ENCODE peak calls at places on chromosomes 6 and 20, in six cellular contexts. C, A, I, W, J and N are unnamed samples.
A peak's percentile ranks its signal among the peaks of the same experiment; 100 is the strongest.

GRCh38 chr6:116529466-116529969 is 16.0 kb downstream of the TRAPPC3L start:
- DNase-seq in C (no peak), A (no peak), I (no peak), W (peak; percentile 20), J (no peak), N (no peak)

GRCh38 chr6:44527961-44528644 is 140.6 kb downstream of the CDC5L start:
- DNase-seq in C (no peak), A (no peak), I (no peak), W (no peak), J (no peak), N (no peak)

GRCh38 chr20:59013959-59014608 is 5.1 kb upstream of the TUBB1 start:
- DNase-seq in C (peak; percentile 65), A (no peak), I (no peak), W (peak; percentile 78), J (no peak), N (no peak)

GRCh38 chr20:46674253-46675083 is 14.8 kb downstream of the TP53RK start:
- DNase-seq in C (no peak), A (no peak), I (no peak), W (no peak), J (no peak), N (no peak)

GRCh38 chr20:53582574-53583351 is 10.9 kb downstream of the ZNF217 start:
- DNase-seq in C (peak; percentile 94), A (no peak), I (peak; percentile 70), W (peak; percentile 92), J (peak; percentile 98), N (no peak)

GRCh38 chr6:2857580-2858337 is 16.1 kb upstream of the SERPINB1 start:
- DNase-seq in C (no peak), A (no peak), I (no peak), W (peak; percentile 84), J (peak; percentile 49), N (peak; percentile 79)

GRCh38 chr6:72832271-72832670 is 210.4 kb downstream of the KCNQ5 start:
- DNase-seq in C (no peak), A (no peak), I (no peak), W (no peak), J (no peak), N (no peak)

GRCh38 chr6:155341130-155341828 is 27.0 kb upstream of the TFB1M start:
- DNase-seq in C (peak; percentile 10), A (no peak), I (no peak), W (peak; percentile 92), J (peak; percentile 74), N (no peak)

GRCh38 chr20:44586986-44587980 is 4.9 kb downstream of the PKIG start:
- DNase-seq in C (no peak), A (no peak), I (no peak), W (no peak), J (no peak), N (no peak)

GRCh38 chr6:133637436-133637835 is 251.5 kb upstream of the TCF21 start:
- DNase-seq in C (no peak), A (no peak), I (no peak), W (no peak), J (no peak), N (no peak)

GRCh38 chr6:109295109-109295765 is 87.0 kb downstream of the CD164 start:
- DNase-seq in C (no peak), A (no peak), I (no peak), W (no peak), J (no peak), N (no peak)

GRCh38 chr6:157952751-157953479 is 28.7 kb upstream of the SYNJ2 start:
- DNase-seq in C (no peak), A (no peak), I (no peak), W (no peak), J (peak; percentile 37), N (no peak)

GRCh38 chr20:63022501-63022900 is 15.7 kb upstream of the BHLHE23 start:
- DNase-seq in C (no peak), A (no peak), I (no peak), W (no peak), J (no peak), N (no peak)

DNA sequence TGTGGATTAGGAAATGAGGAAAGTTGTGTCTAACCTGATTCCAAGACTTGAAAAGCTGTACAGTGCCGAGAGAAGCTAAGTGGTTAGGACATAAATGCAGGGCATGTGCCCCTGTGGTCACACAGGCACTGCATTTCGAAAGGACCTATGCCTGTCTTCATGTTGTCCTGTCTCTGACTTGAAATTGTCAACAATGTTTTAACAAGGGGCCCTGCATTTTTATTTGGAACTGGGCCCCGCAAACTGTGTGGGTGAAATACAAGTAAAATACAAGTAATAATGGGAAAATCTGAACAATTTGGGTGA is 38.8 kb downstream of the MRS2 start:
- DNase-seq in C (no peak), A (no peak), I (no peak), W (no peak), J (no peak), N (no peak)
- H3K4me3 ChIP-seq in C (no peak overlapping the region), A (no peak overlapping the region), I (no peak overlapping the region), W (no peak overlapping the region), J (no peak overlapping the region), N (no peak overlapping the region)

GRCh38 chr20:61895686-61896057 is 170.0 kb downstream of the TAF4 start:
- DNase-seq in C (no peak), A (no peak), I (no peak), W (no peak), J (no peak), N (no peak)

GRCh38 chr20:61898405-61898804 is 167.3 kb downstream of the TAF4 start:
- DNase-seq in C (no peak), A (no peak), I (no peak), W (no peak), J (no peak), N (no peak)

GRCh38 chr20:61895016-61895415 is 170.7 kb downstream of the TAF4 start:
- DNase-seq in C (no peak), A (no peak), I (no peak), W (no peak), J (peak; percentile 13), N (no peak)

GRCh38 chr20:61897401-61898295 is 168.0 kb downstream of the TAF4 start:
- DNase-seq in C (no peak), A (no peak), I (no peak), W (no peak), J (no peak), N (no peak)

DNA sequence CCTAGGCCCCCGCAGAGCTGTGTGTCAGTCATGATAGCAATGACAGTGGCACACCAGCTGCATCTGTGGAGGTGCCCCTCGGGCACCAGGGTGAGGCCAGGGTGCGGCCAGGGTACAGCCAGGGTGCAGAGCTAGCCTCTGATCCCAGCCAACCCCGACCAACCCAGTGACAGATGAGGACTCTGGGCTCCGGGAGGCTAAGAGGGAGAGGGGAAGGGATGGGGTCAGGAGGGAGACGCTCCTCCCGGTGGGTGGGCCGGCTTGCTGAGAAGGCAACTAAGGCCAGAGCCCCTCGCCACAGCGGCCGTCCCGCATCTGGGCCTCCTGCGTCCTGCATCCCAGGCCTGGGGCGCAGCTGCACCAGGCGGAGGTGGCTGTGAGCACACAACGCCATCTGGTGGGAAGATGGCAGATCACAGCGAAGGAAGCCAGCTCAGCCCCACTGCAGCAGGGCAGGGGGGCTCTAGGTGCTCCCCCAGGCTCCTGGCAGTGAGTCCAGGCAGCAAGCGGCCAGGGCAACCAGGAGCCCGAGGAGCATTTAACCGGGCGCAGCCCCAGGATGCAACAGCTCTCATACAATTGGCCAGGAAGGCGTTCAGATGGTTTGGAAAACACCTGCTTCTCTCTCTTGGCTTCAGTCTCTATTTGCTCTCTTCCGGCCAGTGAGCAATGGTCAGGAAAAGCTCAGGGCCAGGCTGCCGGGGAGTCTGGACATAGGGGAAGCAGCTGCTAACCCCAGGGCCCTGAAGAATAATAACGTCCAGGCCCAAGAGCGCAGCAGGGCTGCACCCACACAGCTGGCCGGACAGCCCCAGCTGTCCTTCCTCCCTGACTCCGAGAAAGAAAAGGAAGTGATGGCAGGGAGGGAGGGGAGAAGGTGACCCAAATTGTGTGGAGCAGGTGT is 169.4 kb downstream of the TAF4 start:
- DNase-seq in C (peak; percentile 58), A (peak; percentile 30), I (no peak), W (peak; percentile 24), J (peak; percentile 69), N (no peak)
- H3K9ac ChIP-seq in C (no peak overlapping the region), A (no peak overlapping the region), I (no peak overlapping the region), W (no peak overlapping the region), J (no peak overlapping the region), N (no peak overlapping the region)

GRCh38 chr20:2142649-2143048 is 41.0 kb downstream of the STK35 start:
- DNase-seq in C (no peak), A (no peak), I (no peak), W (no peak), J (no peak), N (no peak)
- H3K36me3 ChIP-seq in C (peaks cover 21% of the 10 kb centered on the region), A (peaks cover 48% of the 10 kb centered on the region), I (peaks cover 10% of the 10 kb centered on the region), W (peaks cover 2% of the 10 kb centered on the region), J (peaks cover 8% of the 10 kb centered on the region), N (peaks cover 10% of the 10 kb centered on the region)

GRCh38 chr6:165986647-165987482 is 180.8 kb downstream of the TBXT start:
- DNase-seq in C (no peak), A (no peak), I (no peak), W (peak; percentile 49), J (no peak), N (no peak)

GRCh38 chr6:165990216-165990615 is 177.4 kb downstream of the TBXT start:
- DNase-seq in C (no peak), A (no peak), I (no peak), W (no peak), J (no peak), N (no peak)

GRCh38 chr6:165988757-165989456 is 178.7 kb downstream of the TBXT start:
- DNase-seq in C (no peak), A (no peak), I (no peak), W (no peak), J (no peak), N (no peak)

GRCh38 chr6:165987483-165988305 is 180.0 kb downstream of the TBXT start:
- DNase-seq in C (peak; percentile 3), A (peak; percentile 42), I (no peak), W (peak; percentile 86), J (no peak), N (no peak)

GRCh38 chr6:165988306-165988756 is 179.3 kb downstream of the TBXT start:
- DNase-seq in C (no peak), A (no peak), I (no peak), W (no peak), J (no peak), N (no peak)
- H3K4me3 ChIP-seq in C (no peak overlapping the region), A (peak overlapping the region; percentile 61), I (no peak overlapping the region), W (peak overlapping the region; percentile 58), J (no peak overlapping the region), N (no peak overlapping the region)

GRCh38 chr20:32203556-32204484 is 3.7 kb downstream of the PLAGL2 start:
- DNase-seq in C (no peak), A (no peak), I (no peak), W (peak; percentile 22), J (no peak), N (no peak)
- H3K9ac ChIP-seq in C (no peak overlapping the region), A (no peak overlapping the region), I (peak overlapping the region; percentile 96), W (no peak overlapping the region), J (no peak overlapping the region), N (peak overlapping the region; percentile 100)

GRCh38 chr6:152981989-152982767 is 663 bp downstream of the FBXO5 start:
- DNase-seq in C (no peak), A (no peak), I (no peak), W (no peak), J (no peak), N (no peak)
- H3K36me3 ChIP-seq in C (peaks cover 4% of the 10 kb centered on the region), A (peaks cover 34% of the 10 kb centered on the region), I (no peaks in the 10 kb centered on the region), W (no peaks in the 10 kb centered on the region), J (peaks cover 11% of the 10 kb centered on the region), N (peaks cover 61% of the 10 kb centered on the region)